ENCODE peak calls at places on chromosome 20, in nine cellular contexts. One of them, this sample, is unnamed.
A peak's percentile ranks its signal among the peaks of the same experiment; 100 is the strongest.

GRCh38 chr20:23396961-23397620 is 24.2 kb downstream of the NAPB start:
- DNase-seq in T follicular helper cell: no peak
- DNase-seq in NCI-H446: peak; percentile 45
- DNase-seq in glomerular endothelial cell: no peak
- DNase-seq in hypothalamus: no peak
- DNase-seq in SK-N-SH: no peak
- DNase-seq in stimulated activated CD4-positive, alpha-beta T cell treated with anti-CD3 and anti-CD28 coated beads, Interleukin-15, amount 100 ng/mL, for 1 hour: no peak
- DNase-seq in C1 segment of cervical spinal cord: no peak
- DNase-seq in thoracic aorta: no peak
- DNase-seq in this sample: no peak

GRCh38 chr20:2084703-2085102 is 16.9 kb upstream of the STK35 start:
- DNase-seq in glomerular endothelial cell: no peak
- DNase-seq in C1 segment of cervical spinal cord: no peak
- DNase-seq in T follicular helper cell: no peak
- DNase-seq in NCI-H446: no peak
- DNase-seq in SK-N-SH: no peak
- DNase-seq in thoracic aorta: no peak
- DNase-seq in stimulated activated CD4-positive, alpha-beta T cell treated with anti-CD3 and anti-CD28 coated beads, Interleukin-15, amount 100 ng/mL, for 1 hour: no peak
- DNase-seq in hypothalamus: no peak
- DNase-seq in this sample: no peak

GRCh38 chr20:61925555-61926252 is 140.0 kb downstream of the TAF4 start:
- DNase-seq in SK-N-SH: no peak
- DNase-seq in C1 segment of cervical spinal cord: no peak
- DNase-seq in stimulated activated CD4-positive, alpha-beta T cell treated with anti-CD3 and anti-CD28 coated beads, Interleukin-15, amount 100 ng/mL, for 1 hour: no peak
- DNase-seq in hypothalamus: no peak
- DNase-seq in glomerular endothelial cell: no peak
- DNase-seq in T follicular helper cell: no peak
- DNase-seq in NCI-H446: no peak
- DNase-seq in thoracic aorta: no peak
- DNase-seq in this sample: no peak

GRCh38 chr20:2349801-2350200 is 30.9 kb upstream of the TGM6 start:
- DNase-seq in hypothalamus: no peak
- DNase-seq in thoracic aorta: no peak
- DNase-seq in glomerular endothelial cell: no peak
- DNase-seq in C1 segment of cervical spinal cord: no peak
- DNase-seq in NCI-H446: no peak
- DNase-seq in T follicular helper cell: no peak
- DNase-seq in SK-N-SH: no peak
- DNase-seq in stimulated activated CD4-positive, alpha-beta T cell treated with anti-CD3 and anti-CD28 coated beads, Interleukin-15, amount 100 ng/mL, for 1 hour: no peak
- DNase-seq in this sample: no peak

GRCh38 chr20:38764563-38765355 is 16.5 kb downstream of the ACTR5 start:
- DNase-seq in hypothalamus: peak; percentile 19
- DNase-seq in stimulated activated CD4-positive, alpha-beta T cell treated with anti-CD3 and anti-CD28 coated beads, Interleukin-15, amount 100 ng/mL, for 1 hour: peak; percentile 31
- DNase-seq in thoracic aorta: no peak
- DNase-seq in glomerular endothelial cell: no peak
- DNase-seq in SK-N-SH: no peak
- DNase-seq in C1 segment of cervical spinal cord: no peak
- DNase-seq in T follicular helper cell: no peak
- DNase-seq in NCI-H446: peak; percentile 69
- DNase-seq in this sample: peak; percentile 49

GRCh38 chr20:12970372-12970821 is 38.4 kb upstream of the SPTLC3 start:
- DNase-seq in C1 segment of cervical spinal cord: no peak
- DNase-seq in glomerular endothelial cell: no peak
- DNase-seq in stimulated activated CD4-positive, alpha-beta T cell treated with anti-CD3 and anti-CD28 coated beads, Interleukin-15, amount 100 ng/mL, for 1 hour: no peak
- DNase-seq in NCI-H446: peak; percentile 23
- DNase-seq in thoracic aorta: no peak
- DNase-seq in hypothalamus: no peak
- DNase-seq in SK-N-SH: no peak
- DNase-seq in T follicular helper cell: no peak
- DNase-seq in this sample: no peak

GRCh38 chr20:13211956-13212618 is 9.0 kb upstream of the ISM1 start:
- DNase-seq in T follicular helper cell: no peak
- DNase-seq in glomerular endothelial cell: no peak
- DNase-seq in SK-N-SH: no peak
- DNase-seq in hypothalamus: no peak
- DNase-seq in thoracic aorta: no peak
- DNase-seq in stimulated activated CD4-positive, alpha-beta T cell treated with anti-CD3 and anti-CD28 coated beads, Interleukin-15, amount 100 ng/mL, for 1 hour: no peak
- DNase-seq in C1 segment of cervical spinal cord: no peak
- DNase-seq in NCI-H446: no peak
- DNase-seq in this sample: no peak

GRCh38 chr20:34437330-34437986 is 74.4 kb downstream of the ITCH start:
- DNase-seq in T follicular helper cell: no peak
- DNase-seq in glomerular endothelial cell: no peak
- DNase-seq in C1 segment of cervical spinal cord: no peak
- DNase-seq in thoracic aorta: no peak
- DNase-seq in NCI-H446: no peak
- DNase-seq in hypothalamus: no peak
- DNase-seq in SK-N-SH: no peak
- DNase-seq in stimulated activated CD4-positive, alpha-beta T cell treated with anti-CD3 and anti-CD28 coated beads, Interleukin-15, amount 100 ng/mL, for 1 hour: no peak
- DNase-seq in this sample: peak; percentile 19

GRCh38 chr20:45647441-45648050 is 16.5 kb upstream of the WFDC9 start:
- DNase-seq in NCI-H446: no peak
- DNase-seq in thoracic aorta: no peak
- DNase-seq in hypothalamus: no peak
- DNase-seq in glomerular endothelial cell: no peak
- DNase-seq in stimulated activated CD4-positive, alpha-beta T cell treated with anti-CD3 and anti-CD28 coated beads, Interleukin-15, amount 100 ng/mL, for 1 hour: no peak
- DNase-seq in T follicular helper cell: no peak
- DNase-seq in C1 segment of cervical spinal cord: no peak
- DNase-seq in SK-N-SH: peak; percentile 5
- DNase-seq in this sample: no peak

GRCh38 chr20:22490287-22491187 is 93.8 kb downstream of the FOXA2 start:
- DNase-seq in hypothalamus: no peak
- DNase-seq in C1 segment of cervical spinal cord: no peak
- DNase-seq in stimulated activated CD4-positive, alpha-beta T cell treated with anti-CD3 and anti-CD28 coated beads, Interleukin-15, amount 100 ng/mL, for 1 hour: no peak
- DNase-seq in NCI-H446: no peak
- DNase-seq in T follicular helper cell: no peak
- DNase-seq in thoracic aorta: no peak
- DNase-seq in SK-N-SH: no peak
- DNase-seq in glomerular endothelial cell: no peak
- DNase-seq in this sample: no peak

GRCh38 chr20:10131612-10132345 is 86.9 kb upstream of the SNAP25 start:
- DNase-seq in NCI-H446: peak; percentile 81
- DNase-seq in T follicular helper cell: no peak
- DNase-seq in stimulated activated CD4-positive, alpha-beta T cell treated with anti-CD3 and anti-CD28 coated beads, Interleukin-15, amount 100 ng/mL, for 1 hour: no peak
- DNase-seq in C1 segment of cervical spinal cord: peak; percentile 3
- DNase-seq in SK-N-SH: peak; percentile 80
- DNase-seq in thoracic aorta: no peak
- DNase-seq in glomerular endothelial cell: no peak
- DNase-seq in hypothalamus: peak; percentile 62
- DNase-seq in this sample: no peak

GRCh38 chr20:38825901-38826625 is 20.6 kb downstream of the PPP1R16B start:
- DNase-seq in hypothalamus: no peak
- DNase-seq in thoracic aorta: no peak
- DNase-seq in T follicular helper cell: no peak
- DNase-seq in C1 segment of cervical spinal cord: no peak
- DNase-seq in stimulated activated CD4-positive, alpha-beta T cell treated with anti-CD3 and anti-CD28 coated beads, Interleukin-15, amount 100 ng/mL, for 1 hour: no peak
- DNase-seq in NCI-H446: peak; percentile 29
- DNase-seq in SK-N-SH: no peak
- DNase-seq in glomerular endothelial cell: no peak
- DNase-seq in this sample: peak; percentile 69

GRCh38 chr20:50625986-50626677 is 65.2 kb downstream of the RIPOR3 start:
- DNase-seq in T follicular helper cell: no peak
- DNase-seq in hypothalamus: no peak
- DNase-seq in C1 segment of cervical spinal cord: no peak
- DNase-seq in thoracic aorta: no peak
- DNase-seq in SK-N-SH: peak; percentile 64
- DNase-seq in NCI-H446: peak; percentile 41
- DNase-seq in glomerular endothelial cell: no peak
- DNase-seq in stimulated activated CD4-positive, alpha-beta T cell treated with anti-CD3 and anti-CD28 coated beads, Interleukin-15, amount 100 ng/mL, for 1 hour: no peak
- DNase-seq in this sample: no peak

GRCh38 chr20:18808712-18809111 is 4.9 kb upstream of the SCP2D1 start:
- DNase-seq in C1 segment of cervical spinal cord: no peak
- DNase-seq in NCI-H446: no peak
- DNase-seq in T follicular helper cell: no peak
- DNase-seq in glomerular endothelial cell: no peak
- DNase-seq in SK-N-SH: no peak
- DNase-seq in stimulated activated CD4-positive, alpha-beta T cell treated with anti-CD3 and anti-CD28 coated beads, Interleukin-15, amount 100 ng/mL, for 1 hour: no peak
- DNase-seq in thoracic aorta: no peak
- DNase-seq in hypothalamus: no peak
- DNase-seq in this sample: no peak

This sample was measured in pulmonary artery endothelial cell.